ENCODE peak calls at places on chromosomes 6 and 20, in eight cellular contexts. E, G, R, P, S, Q, I and O are unnamed samples.

GRCh38 chr20:2468581-2469407 is 1.8 kb downstream of the SNRPB start:
- DNase-seq in E (no peak), G (no peak), R (no peak), P (no peak), S (no peak), Q (no peak), I (peak), O (no peak)

GRCh38 chr6:95572098-95572497 is 5.2 kb upstream of the MANEA start:
- DNase-seq in E (no peak), G (no peak), R (no peak), P (no peak), S (no peak), Q (no peak), I (no peak), O (peak)

GRCh38 chr6:169701218-169701952 is 444 bp downstream of the WDR27 start:
- DNase-seq in E (no peak), G (no peak), R (peak), P (no peak), S (peak), Q (no peak), I (peak), O (no peak)

GRCh38 chr6:106117579-106117978 is 31.4 kb downstream of the PRDM1 start:
- DNase-seq in E (peak), G (no peak), R (no peak), P (no peak), S (no peak), Q (peak), I (no peak), O (peak)

GRCh38 chr6:162046324-162046723 is 681.2 kb downstream of the PRKN start:
- DNase-seq in E (no peak), G (no peak), R (no peak), P (no peak), S (no peak), Q (no peak), I (no peak), O (no peak)

GRCh38 chr6:168756009-168756634 is 315.1 kb downstream of the SMOC2 start:
- DNase-seq in E (no peak), G (no peak), R (no peak), P (no peak), S (no peak), Q (no peak), I (no peak), O (no peak)

GRCh38 chr20:32387262-32387661 is 29.1 kb downstream of the ASXL1 start:
- DNase-seq in E (no peak), G (no peak), R (no peak), P (no peak), S (no peak), Q (peak), I (no peak), O (peak)

GRCh38 chr20:48718914-48719578 is 108.8 kb downstream of the PREX1 start:
- DNase-seq in E (no peak), G (no peak), R (no peak), P (no peak), S (no peak), Q (peak), I (no peak), O (peak)

GRCh38 chr6:23154159-23154558 is 584.8 kb downstream of the HDGFL1 start:
- DNase-seq in E (no peak), G (no peak), R (no peak), P (no peak), S (no peak), Q (no peak), I (no peak), O (no peak)

GRCh38 chr6:11944111-11944510 is 68.0 kb upstream of the HIVEP1 start:
- DNase-seq in E (no peak), G (no peak), R (no peak), P (no peak), S (no peak), Q (no peak), I (no peak), O (no peak)

GRCh38 chr6:109073344-109074235 is 21.1 kb downstream of the SESN1 start:
- DNase-seq in E (peak), G (peak), R (peak), P (peak), S (peak), Q (no peak), I (peak), O (peak)

GRCh38 chr20:62200491-62201172 is 17.8 kb downstream of the MTG2 start:
- DNase-seq in E (no peak), G (no peak), R (no peak), P (no peak), S (no peak), Q (no peak), I (no peak), O (no peak)

GRCh38 chr6:168901076-168901475 is 352.6 kb downstream of the THBS2 start:
- DNase-seq in E (no peak), G (no peak), R (no peak), P (no peak), S (no peak), Q (no peak), I (no peak), O (no peak)

GRCh38 chr20:21450572-21450971 is 53.2 kb upstream of the NKX2-4 start:
- DNase-seq in E (no peak), G (no peak), R (no peak), P (no peak), S (no peak), Q (no peak), I (no peak), O (no peak)

GRCh38 chr6:34056301-34056700 is 89.6 kb downstream of the GRM4 start:
- DNase-seq in E (no peak), G (peak), R (no peak), P (no peak), S (no peak), Q (no peak), I (peak), O (no peak)

GRCh38 chr20:62595491-62595890 is 46.8 kb upstream of the SLCO4A1 start:
- DNase-seq in E (no peak), G (no peak), R (no peak), P (no peak), S (no peak), Q (no peak), I (peak), O (no peak)